ENCODE peak calls at places on chromosome 16, in four cellular contexts. T is Calu3, R is CD14-positive monocyte, W is Caco-2. X is an unnamed sample.
A peak's percentile ranks its signal among the peaks of the same experiment; 100 is the strongest.

GRCh38 chr16:50802958-50803357 is 61.1 kb downstream of the CYLD start:
- DNase-seq in W (no peak), T (no peak), R (no peak), X (no peak)

GRCh38 chr16:82585675-82586074 is 41.1 kb upstream of the CDH13 start:
- DNase-seq in R (no peak), W (no peak), T (no peak), X (no peak)

GRCh38 chr16:69917739-69918138 is 33.4 kb upstream of the CLEC18A start:
- DNase-seq in W (peak; percentile 92), R (no peak), T (no peak), X (no peak)

GRCh38 chr16:75118943-75119539 is 2.5 kb upstream of the LDHD start:
- DNase-seq in T (no peak), W (peak; percentile 74), R (no peak), X (no peak)

GRCh38 chr16:27515874-27516353 is 33.8 kb downstream of the GTF3C1 start:
- DNase-seq in R (no peak), T (peak; percentile 35), W (no peak), X (no peak)

GRCh38 chr16:64238576-64238975 is 883.3 kb downstream of the CDH11 start:
- DNase-seq in W (no peak), R (no peak), T (no peak), X (no peak)

GRCh38 chr16:86213427-86214205 is 296.7 kb upstream of the FOXF1 start:
- DNase-seq in W (no peak), T (no peak), R (no peak), X (no peak)

GRCh38 chr16:85370881-85371651 is 242.1 kb upstream of the GSE1 start:
- DNase-seq in R (no peak), T (no peak), W (no peak), X (no peak)

GRCh38 chr16:48353565-48354163 is 31.5 kb downstream of the SIAH1 start:
- DNase-seq in T (peak; percentile 76), W (peak; percentile 63), R (peak; percentile 73), X (peak; percentile 79)

GRCh38 chr16:12141073-12141472 is 164.5 kb downstream of the SNX29 start:
- DNase-seq in R (no peak), W (no peak), T (no peak), X (no peak)

GRCh38 chr16:73056911-73057310 is 9.0 kb upstream of the ZFHX3 start:
- DNase-seq in T (no peak), W (no peak), R (no peak), X (no peak)

GRCh38 chr16:89623511-89624232 is 10.2 kb downstream of the DPEP1 start:
- DNase-seq in T (no peak), W (no peak), R (no peak), X (no peak)

GRCh38 chr16:88974641-88975215 is 2.3 kb downstream of the CBFA2T3 start:
- DNase-seq in R (no peak), W (no peak), T (no peak), X (no peak)

GRCh38 chr16:3640207-3640606 is 14.3 kb upstream of the DNASE1 start:
- DNase-seq in R (no peak), W (no peak), T (no peak), X (no peak)

GRCh38 chr16:89170346-89171215 is 967 bp upstream of the CDH15 start:
- DNase-seq in T (peak; percentile 86), W (peak; percentile 85), R (no peak), X (no peak)

GRCh38 chr16:57667069-57667525 is 1.0 kb upstream of the ADGRG3 start:
- DNase-seq in W (no peak), T (no peak), R (no peak), X (no peak)

GRCh38 chr16:66205287-66206167 is 161.0 kb upstream of the CDH5 start:
- DNase-seq in R (no peak), T (no peak), W (no peak), X (peak; percentile 51)

GRCh38 chr16:85513180-85513579 is 99.9 kb upstream of the GSE1 start:
- DNase-seq in R (no peak), W (no peak), T (no peak), X (no peak)

GRCh38 chr16:89847930-89848297 is 19.6 kb downstream of the SPIRE2 start:
- DNase-seq in R (no peak), T (no peak), W (no peak), X (no peak)

GRCh38 chr16:85557976-85558589 is 55.0 kb upstream of the GSE1 start:
- DNase-seq in T (peak; percentile 62), R (no peak), W (peak; percentile 73), X (no peak)

GRCh38 chr16:84547539-84548058 is 43.1 kb upstream of the MEAK7 start:
- DNase-seq in R (no peak), W (no peak), T (no peak), X (no peak)

GRCh38 chr16:81821422-81822128 is 42.5 kb downstream of the PLCG2 start:
- DNase-seq in T (no peak), R (no peak), W (no peak), X (no peak)

GRCh38 chr16:6827272-6827671 is 505.4 kb upstream of the RBFOX1 start:
- DNase-seq in W (no peak), R (no peak), T (no peak), X (no peak)

GRCh38 chr16:30901201-30902069 is 5.0 kb downstream of the CTF1 start:
- DNase-seq in R (no peak), W (no peak), T (no peak), X (no peak)

GRCh38 chr16:86986809-86987487 is 330.2 kb downstream of the C16orf95 start:
- DNase-seq in W (no peak), T (no peak), R (no peak), X (no peak)

DNA sequence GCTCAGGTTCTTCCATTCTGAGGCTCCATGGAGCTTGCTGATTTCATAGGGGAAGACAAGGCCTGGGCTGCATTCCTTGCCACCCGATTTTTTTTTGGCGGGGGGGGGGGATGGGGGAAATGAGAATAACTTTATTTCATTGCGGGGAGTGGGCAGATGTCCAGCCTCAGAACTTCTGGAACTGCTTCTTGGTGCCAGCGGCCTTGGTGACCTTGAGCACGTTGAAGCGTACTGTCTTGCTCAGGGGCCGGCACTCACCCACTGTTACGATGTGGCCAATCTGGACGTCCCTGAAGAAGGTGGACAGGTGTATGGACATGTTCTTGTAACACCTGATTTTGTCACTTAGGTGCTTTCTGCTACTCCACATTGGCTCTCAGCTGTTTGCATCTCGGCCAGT is 8.3 kb upstream of the CENPT start:
- DNase-seq in W (no peak), R (no peak), T (no peak), X (no peak)
- TF ChIP-seq CTCF in W (no peak), R (no peak), T (no peak), X (no peak)

DNA sequence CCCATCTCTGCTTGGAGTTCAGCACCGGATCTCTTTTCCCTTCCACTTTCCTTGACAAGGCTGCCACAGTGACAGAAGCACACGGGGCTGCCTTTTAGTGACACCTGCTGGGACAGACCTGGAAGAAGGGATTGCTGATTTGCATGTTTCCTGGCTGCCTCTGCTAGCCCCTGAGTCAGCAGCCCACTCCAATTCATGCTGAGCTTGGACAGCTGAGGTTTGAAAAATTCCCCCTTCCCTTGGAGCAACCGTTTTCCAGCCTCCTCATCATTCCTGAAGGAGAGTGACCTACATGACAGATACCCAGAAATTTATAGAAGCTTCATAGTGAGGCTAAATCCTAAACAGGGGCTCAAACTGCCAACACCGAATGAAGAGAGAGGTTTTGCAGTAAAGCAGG is 18.8 kb upstream of the RBL2 start:
- DNase-seq in T (peak; percentile 56), W (peak; percentile 59), R (no peak), X (no peak)
- TF ChIP-seq CTCF in T (no peak), W (peak; percentile 47), R (no peak), X (no peak)

GRCh38 chr16:1491327-1491726 is 1.8 kb upstream of the TELO2 start:
- DNase-seq in R (no peak), T (no peak), W (no peak), X (peak; percentile 78)
- TF ChIP-seq CTCF in R (no peak), T (no peak), W (no peak), X (peak; percentile 51)

GRCh38 chr16:78729687-78730086 is 630.2 kb downstream of the WWOX start:
- DNase-seq in W (no peak), T (no peak), R (no peak), X (no peak)
- TF ChIP-seq CTCF in W (no peak), T (no peak), R (no peak), X (no peak)

DNA sequence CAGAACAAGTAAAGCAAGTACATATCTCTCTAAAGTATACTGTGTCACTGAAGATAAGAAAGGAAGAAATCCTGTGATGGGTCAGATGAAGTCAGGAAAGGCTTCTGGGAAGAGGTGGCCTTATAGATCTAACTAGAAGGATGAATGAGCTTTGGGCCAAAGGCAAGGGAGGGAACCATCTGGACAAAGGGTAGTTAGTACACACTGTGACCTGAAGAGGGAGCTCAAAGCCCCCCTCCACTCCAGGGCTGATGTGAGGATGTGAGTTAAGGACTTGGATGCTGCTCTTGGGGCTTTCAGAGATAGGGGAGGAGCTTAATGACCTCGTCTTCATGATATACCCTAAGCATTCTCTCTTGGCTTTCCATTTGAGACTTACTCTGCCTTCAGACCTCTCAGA is 185.3 kb upstream of the CACNG3 start:
- DNase-seq in T (peak; percentile 44), W (peak; percentile 38), R (no peak), X (peak; percentile 34)
- TF ChIP-seq CTCF in T (peak; percentile 47), W (peak; percentile 34), R (peak; percentile 57), X (peak; percentile 35)

X was measured in HL-60.